ENCODE peak calls at places on chromosomes 13 and 19, in nine cellular contexts. X, R, F, L, D, J, M, A and T are unnamed samples.

GRCh38 chr13:112619730-112620639 is 32.0 kb upstream of the TUBGCP3 start:
- DNase-seq in X (no peak), R (peak), F (no peak), L (peak), D (no peak), J (no peak), M (no peak), A (peak), T (peak)

GRCh38 chr19:42352216-42352892 is 26.9 kb downstream of the MEGF8 start:
- DNase-seq in X (peak), R (peak), F (peak), L (peak), D (peak), J (no peak), M (no peak), A (peak), T (peak)

GRCh38 chr19:29516821-29517395 is 8.9 kb upstream of the VSTM2B start:
- DNase-seq in X (no peak), R (no peak), F (no peak), L (no peak), D (no peak), J (no peak), M (no peak), A (no peak), T (no peak)

GRCh38 chr19:15463865-15464371 is 426 bp downstream of the RASAL3 start:
- DNase-seq in X (no peak), R (no peak), F (no peak), L (peak), D (peak), J (peak), M (no peak), A (no peak), T (no peak)

GRCh38 chr19:4583961-4584669 is 24.6 kb upstream of the SEMA6B start:
- DNase-seq in X (peak), R (no peak), F (peak), L (peak), D (peak), J (no peak), M (no peak), A (no peak), T (no peak)

GRCh38 chr13:22106058-22106457 is 435.2 kb downstream of the FGF9 start:
- DNase-seq in X (no peak), R (no peak), F (no peak), L (no peak), D (no peak), J (no peak), M (no peak), A (no peak), T (no peak)

GRCh38 chr13:24863748-24864540 is 100.0 kb downstream of the RNF17 start:
- DNase-seq in X (no peak), R (no peak), F (no peak), L (no peak), D (no peak), J (no peak), M (no peak), A (no peak), T (no peak)

GRCh38 chr13:113848431-113849260 is 15.2 kb downstream of the GAS6 start:
- DNase-seq in X (no peak), R (no peak), F (no peak), L (no peak), D (no peak), J (no peak), M (no peak), A (no peak), T (no peak)

GRCh38 chr19:18832331-18833140 is 777 bp downstream of the UPF1 start:
- DNase-seq in X (no peak), R (no peak), F (no peak), L (peak), D (peak), J (no peak), M (no peak), A (peak), T (no peak)

GRCh38 chr19:17872251-17873001 is 681 bp downstream of the SLC5A5 start:
- DNase-seq in X (no peak), R (no peak), F (no peak), L (peak), D (peak), J (no peak), M (no peak), A (no peak), T (no peak)

GRCh38 chr19:6551607-6552450 is 21.0 kb downstream of the TNFSF9 start:
- DNase-seq in X (no peak), R (no peak), F (peak), L (peak), D (peak), J (peak), M (no peak), A (peak), T (peak)

GRCh38 chr13:94495806-94496205 is 16.3 kb upstream of the DCT start:
- DNase-seq in X (no peak), R (peak), F (no peak), L (no peak), D (no peak), J (no peak), M (no peak), A (no peak), T (no peak)

GRCh38 chr13:59710995-59711701 is 452.6 kb downstream of the DIAPH3 start:
- DNase-seq in X (no peak), R (no peak), F (no peak), L (no peak), D (no peak), J (no peak), M (no peak), A (no peak), T (no peak)

GRCh38 chr19:7947939-7948338 is 4.5 kb upstream of the TIMM44 start:
- DNase-seq in X (no peak), R (peak), F (no peak), L (no peak), D (no peak), J (no peak), M (no peak), A (peak), T (no peak)

GRCh38 chr19:19591133-19591825 is 27.2 kb downstream of the PBX4 start:
- DNase-seq in X (no peak), R (peak), F (peak), L (peak), D (peak), J (peak), M (peak), A (peak), T (no peak)